ENCODE peak calls at places on chromosome 11, in eight cellular contexts. N is left ventricle myocardium inferior, F is kidney epithelial cell, C is MM.1S, A is heart right ventricle, V is SJSA1, U is PC-3, K is GM23338. P is an unnamed sample.

GRCh38 chr11:63961608-63962412 is 12.6 kb upstream of the COX8A start:
- DNase-seq in A (no peak), U (no peak), C (no peak), V (no peak), K (peak; percentile 55), N (peak; percentile 26), F (no peak), P (no peak)

GRCh38 chr11:80350541-80350940 is 909.7 kb upstream of the TENM4 start:
- DNase-seq in A (no peak), U (peak; percentile 15), C (no peak), F (no peak), K (no peak), N (no peak), V (no peak), P (no peak)

GRCh38 chr11:11243790-11244469 is 109.1 kb downstream of the CSNK2A3 start:
- DNase-seq in N (peak; percentile 39), C (no peak), K (peak; percentile 75), A (peak; percentile 46), V (no peak), F (peak; percentile 16), U (no peak), P (peak; percentile 27)

GRCh38 chr11:108768370-108768769 is 103.5 kb downstream of the DDX10 start:
- DNase-seq in K (no peak), A (no peak), V (no peak), C (no peak), F (no peak), N (no peak), U (no peak), P (no peak)

GRCh38 chr11:27968461-27968860 is 139.5 kb downstream of the KIF18A start:
- DNase-seq in K (no peak), A (no peak), C (no peak), N (no peak), F (no peak), V (no peak), U (no peak), P (no peak)

GRCh38 chr11:46345131-46345597 is 2.1 kb upstream of the DGKZ start:
- DNase-seq in K (peak; percentile 69), V (no peak), N (peak; percentile 75), A (peak; percentile 71), C (no peak), U (no peak), F (no peak), P (no peak)

GRCh38 chr11:27722117-27722844 is 22.0 kb upstream of the BDNF start:
- DNase-seq in V (peak; percentile 49), F (no peak), C (peak; percentile 37), K (peak; percentile 89), A (no peak), N (no peak), U (no peak), P (no peak)

GRCh38 chr11:33724644-33725035 is 11.6 kb downstream of the CD59 start:
- DNase-seq in C (no peak), N (no peak), U (no peak), A (no peak), F (no peak), V (no peak), K (no peak), P (peak; percentile 59)

GRCh38 chr11:87870081-87870480 is 305.2 kb downstream of the RAB38 start:
- DNase-seq in U (peak; percentile 32), C (no peak), V (no peak), N (no peak), F (no peak), A (no peak), K (no peak), P (no peak)

GRCh38 chr11:88414385-88414861 is 76.9 kb upstream of the CTSC start:
- DNase-seq in A (no peak), K (no peak), N (no peak), C (no peak), F (peak; percentile 25), V (no peak), U (peak; percentile 65), P (no peak)

GRCh38 chr11:114172055-114172861 is 112.7 kb downstream of the ZBTB16 start:
- DNase-seq in C (no peak), U (no peak), F (no peak), V (no peak), A (no peak), N (no peak), K (no peak), P (no peak)

GRCh38 chr11:125166903-125167291 is 2.3 kb downstream of the PKNOX2 start:
- DNase-seq in V (no peak), N (no peak), A (no peak), C (no peak), U (no peak), F (no peak), K (no peak), P (no peak)

GRCh38 chr11:84800755-84801346 is 826.3 kb downstream of the DLG2 start:
- DNase-seq in N (no peak), U (peak; percentile 83), V (no peak), C (no peak), K (peak; percentile 39), A (no peak), F (no peak), P (no peak)

GRCh38 chr11:99257131-99257530 is 236.4 kb downstream of the CNTN5 start:
- DNase-seq in C (no peak), K (no peak), V (no peak), F (no peak), U (peak; percentile 54), A (no peak), N (no peak), P (no peak)

GRCh38 chr11:131838016-131838415 is 467.6 kb downstream of the NTM start:
- DNase-seq in U (no peak), V (no peak), K (no peak), F (no peak), N (no peak), C (no peak), A (no peak), P (no peak)

GRCh38 chr11:68503792-68504191 is 43.2 kb downstream of the PPP6R3 start:
- DNase-seq in U (no peak), A (no peak), N (no peak), K (no peak), C (no peak), V (no peak), F (no peak), P (no peak)

GRCh38 chr11:114562166-114562916 is 2.7 kb upstream of the NXPE1 start:
- DNase-seq in K (no peak), V (no peak), C (no peak), N (no peak), F (no peak), U (peak; percentile 73), A (no peak), P (no peak)

GRCh38 chr11:45830596-45830995 is 16.7 kb upstream of the CRY2 start:
- DNase-seq in K (no peak), N (no peak), C (no peak), V (no peak), U (no peak), A (no peak), F (no peak), P (no peak)

GRCh38 chr11:117259417-117259816 is 26.9 kb downstream of the RNF214 start:
- DNase-seq in N (no peak), V (no peak), C (no peak), F (no peak), K (no peak), A (no peak), U (peak; percentile 58), P (no peak)
- H3K4me3 ChIP-seq in N (no peak overlapping the region), V (no peak overlapping the region), C (no peak overlapping the region), F (no peak overlapping the region), K (no peak overlapping the region), A (no peak overlapping the region), U (no peak overlapping the region), P (no peak overlapping the region)

GRCh38 chr11:133406493-133406892 is 125.8 kb downstream of the OPCML start:
- DNase-seq in K (no peak), A (no peak), F (no peak), N (no peak), C (no peak), V (no peak), U (no peak), P (no peak)
- H3K27me3 ChIP-seq in K (no peaks in the 10 kb centered on the region), A (no peaks in the 10 kb centered on the region), F (no peaks in the 10 kb centered on the region), N (peaks cover 22% of the 10 kb centered on the region), C (no peaks in the 10 kb centered on the region), V (no peaks in the 10 kb centered on the region), U (no peaks in the 10 kb centered on the region), P (no peaks in the 10 kb centered on the region)

GRCh38 chr11:57321388-57321995 is 3.3 kb downstream of the TNKS1BP1 start:
- DNase-seq in F (no peak), C (no peak), A (no peak), U (no peak), V (no peak), K (no peak), N (no peak), P (no peak)
- H3K4me3 ChIP-seq in F (peak overlapping the region; percentile 40), C (no peak overlapping the region), A (peak overlapping the region; percentile 66), U (peak overlapping the region; percentile 85), V (peak overlapping the region; percentile 23), K (no peak overlapping the region), N (peak overlapping the region; percentile 86), P (peak overlapping the region; percentile 77)

DNA sequence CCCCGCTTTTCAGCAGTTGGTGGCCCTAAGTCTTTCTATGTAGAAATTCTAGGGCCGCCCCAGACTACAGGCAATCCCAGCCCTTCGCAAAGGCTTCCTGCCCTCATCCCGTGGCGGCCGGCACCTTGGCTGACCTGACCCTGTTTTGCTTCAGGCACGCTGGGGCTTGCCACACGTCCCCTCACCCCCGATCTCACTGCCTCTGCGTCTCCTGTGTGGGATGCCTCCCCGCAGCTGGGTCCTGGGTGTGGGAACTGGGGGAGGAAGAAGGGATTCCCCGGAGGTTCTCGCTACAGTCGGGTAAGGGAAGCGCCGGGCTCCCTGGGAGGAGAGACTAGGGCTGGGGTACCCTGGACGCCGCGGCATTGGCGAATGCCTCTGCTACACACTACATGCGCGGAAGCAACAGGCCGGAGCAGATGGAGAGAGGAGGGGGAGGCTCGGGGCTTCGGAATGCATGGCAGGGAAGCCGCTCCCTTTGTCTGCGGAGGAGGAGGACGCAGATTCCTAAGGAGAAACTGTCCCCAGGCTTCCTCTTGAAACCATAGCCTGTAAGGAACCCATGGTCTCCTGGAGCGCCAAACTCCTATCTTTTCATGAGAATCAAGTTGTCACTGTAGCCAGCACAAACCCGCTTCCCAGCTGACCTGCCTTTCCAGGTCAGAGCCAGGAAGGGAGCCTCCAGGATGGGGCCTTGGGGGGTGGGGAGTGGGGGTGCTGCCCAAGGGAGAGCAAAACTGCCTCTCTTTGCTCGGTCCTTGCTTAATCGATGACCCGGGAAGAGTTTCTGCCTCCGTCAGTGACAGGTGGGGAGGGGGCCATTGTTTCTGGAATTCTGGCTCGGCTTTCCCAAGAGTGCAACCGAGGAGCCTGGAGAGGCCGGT is 1.4 kb downstream of the DTX4 start:
- DNase-seq in A (peak; percentile 22), C (no peak), U (no peak), N (no peak), K (peak; percentile 81), V (peak; percentile 57), F (no peak), P (peak; percentile 46)
- H3K27me3 ChIP-seq in A (no peaks in the 10 kb centered on the region), C (peaks cover 9% of the 10 kb centered on the region), U (peaks cover 13% of the 10 kb centered on the region), N (peaks cover 11% of the 10 kb centered on the region), K (peaks cover 6% of the 10 kb centered on the region), V (no peaks in the 10 kb centered on the region), F (no peaks in the 10 kb centered on the region), P (no peaks in the 10 kb centered on the region)

P was measured in MG63.